ENCODE peak calls at places on chromosomes 6 and 20, in nine cellular contexts. U, E, T, H, K, Z, Q, J and V are unnamed samples.

GRCh38 chr6:14601490-14601889 is 483.9 kb downstream of the CD83 start:
- DNase-seq in U (no peak), E (no peak), T (no peak), H (no peak), K (peak; percentile 55), Z (no peak), Q (peak; percentile 22), J (no peak), V (no peak)

GRCh38 chr6:36381502-36382389 is 5.7 kb downstream of the ETV7 start:
- DNase-seq in U (no peak), E (no peak), T (no peak), H (no peak), K (no peak), Z (no peak), Q (no peak), J (no peak), V (peak; percentile 57)

GRCh38 chr20:38127011-38127621 is 38.0 kb downstream of the TGM2 start:
- DNase-seq in U (peak; percentile 58), E (peak; percentile 84), T (no peak), H (no peak), K (no peak), Z (peak; percentile 26), Q (no peak), J (peak; percentile 46), V (no peak)

GRCh38 chr6:33279971-33280511 is 3.1 kb downstream of the B3GALT4 start:
- DNase-seq in U (peak; percentile 85), E (no peak), T (no peak), H (peak; percentile 85), K (peak; percentile 93), Z (peak; percentile 82), Q (peak; percentile 58), J (peak; percentile 76), V (no peak)

GRCh38 chr6:29723666-29724588 is 693 bp downstream of the HLA-F start:
- DNase-seq in U (no peak), E (no peak), T (no peak), H (peak; percentile 80), K (no peak), Z (no peak), Q (peak; percentile 27), J (peak; percentile 24), V (no peak)

GRCh38 chr6:79421707-79422484 is 115.3 kb downstream of the LCA5 start:
- DNase-seq in U (peak; percentile 63), E (no peak), T (no peak), H (no peak), K (no peak), Z (no peak), Q (peak; percentile 41), J (no peak), V (peak; percentile 12)

GRCh38 chr6:39203804-39204495 is 25.3 kb downstream of the KCNK5 start:
- DNase-seq in U (peak; percentile 73), E (no peak), T (no peak), H (peak; percentile 46), K (no peak), Z (peak; percentile 27), Q (no peak), J (peak; percentile 52), V (no peak)

GRCh38 chr6:34572021-34572420 is 15.9 kb upstream of the SPDEF start:
- DNase-seq in U (no peak), E (no peak), T (no peak), H (no peak), K (no peak), Z (no peak), Q (no peak), J (no peak), V (no peak)

GRCh38 chr6:30875244-30876038 is 8.9 kb upstream of the DDR1 start:
- DNase-seq in U (no peak), E (no peak), T (no peak), H (peak; percentile 34), K (no peak), Z (no peak), Q (no peak), J (no peak), V (no peak)

GRCh38 chr6:44682987-44683779 is 295.7 kb downstream of the CDC5L start:
- DNase-seq in U (no peak), E (no peak), T (no peak), H (no peak), K (no peak), Z (no peak), Q (no peak), J (no peak), V (no peak)
- TF ChIP-seq REST in U (no peak), E (no peak), T (no peak), H (no peak), K (no peak), Z (no peak), Q (no peak), J (no peak), V (no peak)

DNA sequence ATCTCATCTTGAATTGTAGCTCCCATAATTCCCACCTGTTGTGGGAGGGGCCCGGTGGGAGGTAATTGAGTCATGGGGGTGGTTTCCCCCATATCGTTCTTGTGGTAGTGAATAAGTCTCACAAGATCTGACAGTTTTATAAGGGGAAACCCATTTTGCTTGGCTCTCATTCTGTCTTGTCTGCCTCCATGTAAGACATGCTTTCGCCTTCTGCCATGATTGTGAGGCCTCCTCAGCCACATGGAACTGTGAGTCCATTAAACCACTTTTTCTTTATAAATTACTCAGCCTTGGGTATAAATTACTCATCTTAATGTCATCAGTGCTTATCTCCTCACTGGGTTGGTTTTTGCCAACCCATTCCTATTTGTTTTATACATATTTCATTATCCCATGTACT is 142.0 kb upstream of the GMDS start:
- DNase-seq in U (no peak), E (no peak), T (no peak), H (no peak), K (no peak), Z (no peak), Q (no peak), J (no peak), V (no peak)
- TF ChIP-seq REST in U (no peak), E (no peak), T (no peak), H (no peak), K (no peak), Z (no peak), Q (no peak), J (no peak), V (no peak)

DNA sequence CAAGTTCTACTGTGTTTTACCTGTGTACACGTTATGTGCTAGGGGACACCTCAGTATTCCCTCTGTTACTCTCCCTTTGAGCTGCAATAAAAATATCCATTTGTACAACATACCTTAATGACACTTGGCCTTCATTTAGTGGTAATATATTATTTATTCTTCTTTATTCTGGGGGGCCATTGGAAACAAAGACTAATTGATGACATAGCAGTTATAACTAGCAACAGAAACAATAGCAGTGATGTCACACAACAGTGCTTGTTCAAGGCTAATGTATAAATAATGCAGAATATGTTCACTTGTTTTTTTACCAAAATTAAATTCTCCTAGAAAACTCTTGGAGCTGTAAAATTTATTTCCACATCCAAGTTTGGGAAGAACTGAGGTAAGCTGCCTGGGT is 92.2 kb upstream of the FAM83B start:
- DNase-seq in U (no peak), E (no peak), T (no peak), H (no peak), K (no peak), Z (no peak), Q (no peak), J (no peak), V (no peak)
- TF ChIP-seq REST in U (no peak), E (no peak), T (no peak), H (no peak), K (no peak), Z (no peak), Q (no peak), J (no peak), V (no peak)

DNA sequence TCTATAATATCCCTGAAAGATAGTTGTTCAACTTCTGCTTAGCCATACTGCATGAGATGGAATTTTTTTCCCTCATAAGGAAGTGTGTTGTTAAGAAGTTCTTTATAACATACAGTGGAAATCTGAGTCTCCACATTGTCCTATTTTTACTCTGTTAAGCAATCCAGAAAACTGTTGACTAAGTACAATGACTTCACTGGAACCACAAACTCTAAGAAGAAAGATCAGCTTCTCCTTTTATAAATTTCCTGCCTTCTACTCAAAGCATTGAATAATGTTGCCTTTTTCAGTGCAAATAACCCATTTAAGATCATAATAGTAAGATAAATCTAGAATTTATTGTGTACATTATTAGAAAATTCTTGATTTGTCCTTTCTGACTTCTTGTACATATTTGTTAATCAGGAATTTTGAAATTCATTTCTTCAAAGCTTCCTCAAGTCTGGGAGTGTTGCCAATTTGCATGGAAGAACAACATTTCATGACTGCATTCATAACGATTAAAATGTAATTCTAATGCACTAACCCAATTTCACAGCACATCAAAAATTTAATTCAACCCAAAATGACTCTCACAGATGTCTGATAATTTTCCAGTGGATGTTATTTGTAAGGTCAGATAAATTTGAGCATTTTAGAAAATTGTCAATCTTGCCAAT is 45.6 kb upstream of the ANKEF1 start:
- DNase-seq in U (no peak), E (no peak), T (peak; percentile 22), H (no peak), K (no peak), Z (no peak), Q (no peak), J (no peak), V (no peak)
- TF ChIP-seq REST in U (no peak), E (no peak), T (no peak), H (no peak), K (no peak), Z (no peak), Q (no peak), J (no peak), V (no peak)

GRCh38 chr6:166764473-166765233 is 137.6 kb upstream of the RPS6KA2 start:
- DNase-seq in U (no peak), E (no peak), T (no peak), H (no peak), K (no peak), Z (no peak), Q (no peak), J (no peak), V (no peak)

GRCh38 chr6:166768761-166769160 is 141.7 kb upstream of the RPS6KA2 start:
- DNase-seq in U (no peak), E (no peak), T (no peak), H (no peak), K (no peak), Z (no peak), Q (no peak), J (no peak), V (no peak)

GRCh38 chr6:166765234-166765541 is 138.1 kb upstream of the RPS6KA2 start:
- DNase-seq in U (no peak), E (no peak), T (no peak), H (no peak), K (no peak), Z (no peak), Q (no peak), J (no peak), V (no peak)

GRCh38 chr6:166767191-166767590 is 140.1 kb upstream of the RPS6KA2 start:
- DNase-seq in U (no peak), E (no peak), T (no peak), H (no peak), K (no peak), Z (no peak), Q (no peak), J (no peak), V (no peak)

GRCh38 chr6:166766769-166767168 is 139.7 kb upstream of the RPS6KA2 start:
- DNase-seq in U (no peak), E (no peak), T (no peak), H (no peak), K (no peak), Z (no peak), Q (no peak), J (no peak), V (no peak)
- TF ChIP-seq REST in U (no peak), E (no peak), T (no peak), H (no peak), K (no peak), Z (no peak), Q (no peak), J (no peak), V (no peak)